ENCODE peak calls at places on chromosomes 5 and 9, in nine cellular contexts. U is fibroblast of mammary gland, J is psoas muscle, Z is body of pancreas, Y is cardiac muscle cell, D is AG04450, T is mesothelial cell of epicardium, L is foreskin keratinocyte, B is breast epithelium. S is an unnamed sample.

GRCh38 chr5:10173716-10174115 is 76.0 kb downstream of the ATPSCKMT start:
- DNase-seq in U (no peak), J (no peak), Z (no peak), Y (no peak), D (no peak), T (no peak), L (no peak), B (no peak), S (no peak)

GRCh38 chr9:84699897-84700395 is 30.4 kb downstream of the NTRK2 start:
- DNase-seq in U (no peak), J (no peak), Z (no peak), Y (no peak), D (no peak), T (no peak), L (no peak), B (no peak), S (no peak)

GRCh38 chr5:93017854-93018253 is 563.2 kb downstream of the NR2F1-AS1 start:
- DNase-seq in U (peak), J (no peak), Z (no peak), Y (no peak), D (peak), T (no peak), L (peak), B (no peak), S (peak)

GRCh38 chr9:27835746-27836145 is 262.5 kb upstream of the C9orf72 start:
- DNase-seq in U (no peak), J (no peak), Z (no peak), Y (no peak), D (no peak), T (no peak), L (no peak), B (no peak), S (no peak)

GRCh38 chr9:105146677-105147076 is 97.8 kb upstream of the SLC44A1 start:
- DNase-seq in U (no peak), J (no peak), Z (no peak), Y (no peak), D (no peak), T (no peak), L (no peak), B (no peak), S (no peak)

GRCh38 chr9:126296687-126297086 is 29.9 kb upstream of the MVB12B start:
- DNase-seq in U (no peak), J (no peak), Z (no peak), Y (no peak), D (no peak), T (no peak), L (no peak), B (no peak), S (no peak)

GRCh38 chr5:137758719-137759312 is 4.7 kb upstream of the HNRNPA0 start:
- DNase-seq in U (peak), J (no peak), Z (no peak), Y (no peak), D (no peak), T (no peak), L (peak), B (no peak), S (peak)

GRCh38 chr5:88952344-88952743 is 69.4 kb upstream of the MEF2C start:
- DNase-seq in U (peak), J (no peak), Z (no peak), Y (peak), D (peak), T (no peak), L (peak), B (no peak), S (peak)

GRCh38 chr9:136399176-136400037 is 563 bp downstream of the SNAPC4 start:
- DNase-seq in U (peak), J (peak), Z (no peak), Y (peak), D (no peak), T (peak), L (peak), B (no peak), S (peak)

GRCh38 chr5:151384106-151384505 is 36.7 kb upstream of the SLC36A2 start:
- DNase-seq in U (peak), J (no peak), Z (no peak), Y (no peak), D (no peak), T (no peak), L (peak), B (no peak), S (peak)

GRCh38 chr5:14908195-14908594 is 36.6 kb upstream of the ANKH start:
- DNase-seq in U (peak), J (no peak), Z (no peak), Y (peak), D (no peak), T (no peak), L (peak), B (no peak), S (peak)

GRCh38 chr5:180339583-180340183 is 13.5 kb downstream of the GFPT2 start:
- DNase-seq in U (peak), J (no peak), Z (no peak), Y (no peak), D (no peak), T (no peak), L (no peak), B (no peak), S (no peak)

GRCh38 chr9:120446681-120447080 is 133.3 kb downstream of the CDK5RAP2 start:
- DNase-seq in U (no peak), J (no peak), Z (no peak), Y (peak), D (no peak), T (no peak), L (no peak), B (no peak), S (no peak)

GRCh38 chr9:129968690-129969485 is 74.1 kb downstream of the FNBP1 start:
- DNase-seq in U (peak), J (no peak), Z (no peak), Y (no peak), D (peak), T (no peak), L (peak), B (no peak), S (peak)

GRCh38 chr5:59587489-59588337 is 305.8 kb downstream of the PDE4D start:
- DNase-seq in U (peak), J (peak), Z (peak), Y (peak), D (peak), T (peak), L (peak), B (no peak), S (peak)

GRCh38 chr5:177006265-177006972 is at the start of gene UIMC1:
- DNase-seq in U (peak), J (peak), Z (peak), Y (peak), D (peak), T (peak), L (peak), B (peak), S (peak)

GRCh38 chr5:132655821-132656773 is 1.9 kb upstream of the IL13 start:
- DNase-seq in U (peak), J (no peak), Z (no peak), Y (peak), D (no peak), T (no peak), L (no peak), B (no peak), S (no peak)

GRCh38 chr9:17905356-17906203 is 326.7 kb downstream of the SH3GL2 start:
- DNase-seq in U (no peak), J (no peak), Z (no peak), Y (no peak), D (no peak), T (no peak), L (no peak), B (no peak), S (no peak)

GRCh38 chr9:93081081-93081529 is 14.9 kb upstream of the CARD19 start:
- DNase-seq in U (peak), J (no peak), Z (no peak), Y (no peak), D (no peak), T (no peak), L (no peak), B (peak), S (no peak)

GRCh38 chr5:27906911-27907590 is 868.7 kb upstream of the CDH9 start:
- DNase-seq in U (no peak), J (no peak), Z (no peak), Y (no peak), D (no peak), T (no peak), L (peak), B (no peak), S (peak)

GRCh38 chr5:119742311-119742710 is 113.0 kb downstream of the FAM170A start:
- DNase-seq in U (peak), J (no peak), Z (no peak), Y (no peak), D (no peak), T (no peak), L (peak), B (no peak), S (peak)

GRCh38 chr5:10623305-10623910 is 59.5 kb downstream of the ANKRD33B start:
- DNase-seq in U (no peak), J (no peak), Z (no peak), Y (no peak), D (no peak), T (no peak), L (no peak), B (no peak), S (no peak)

GRCh38 chr5:149108651-149109280 is 32.5 kb upstream of the ABLIM3 start:
- DNase-seq in U (peak), J (no peak), Z (no peak), Y (no peak), D (no peak), T (no peak), L (no peak), B (no peak), S (no peak)

GRCh38 chr9:86202338-86202882 is 57.0 kb downstream of the C9orf153 start:
- DNase-seq in U (peak), J (no peak), Z (peak), Y (peak), D (peak), T (no peak), L (peak), B (no peak), S (peak)

GRCh38 chr5:74318985-74319563 is 321.5 kb downstream of the ENC1 start:
- DNase-seq in U (peak), J (no peak), Z (no peak), Y (no peak), D (no peak), T (no peak), L (peak), B (no peak), S (peak)

GRCh38 chr5:179306191-179307005 is 38.9 kb downstream of the ADAMTS2 start:
- DNase-seq in U (peak), J (no peak), Z (peak), Y (no peak), D (no peak), T (no peak), L (no peak), B (peak), S (no peak)

GRCh38 chr9:132011309-132011708 is 68.4 kb downstream of the MED27 start:
- DNase-seq in U (no peak), J (no peak), Z (no peak), Y (no peak), D (no peak), T (no peak), L (no peak), B (no peak), S (no peak)

GRCh38 chr5:82396871-82397514 is 118.8 kb upstream of the RPS23 start:
- DNase-seq in U (peak), J (peak), Z (peak), Y (peak), D (peak), T (peak), L (peak), B (peak), S (peak)

GRCh38 chr9:101457003-101457402 is 21.4 kb upstream of the ALDOB start:
- DNase-seq in U (no peak), J (no peak), Z (no peak), Y (peak), D (no peak), T (no peak), L (no peak), B (no peak), S (no peak)

GRCh38 chr5:127031147-127031862 is 947 bp upstream of the MARCHF3 start:
- DNase-seq in U (no peak), J (peak), Z (peak), Y (peak), D (no peak), T (no peak), L (no peak), B (no peak), S (no peak)

GRCh38 chr9:137534256-137535119 is 15.7 kb downstream of the PNPLA7 start:
- DNase-seq in U (peak), J (no peak), Z (peak), Y (peak), D (no peak), T (no peak), L (no peak), B (no peak), S (peak)

GRCh38 chr5:59356813-59357381 is 536.6 kb downstream of the PDE4D start:
- DNase-seq in U (no peak), J (peak), Z (no peak), Y (peak), D (no peak), T (no peak), L (no peak), B (no peak), S (no peak)

GRCh38 chr9:131361202-131361833 is 32.6 kb upstream of the PRRC2B start:
- DNase-seq in U (peak), J (no peak), Z (peak), Y (peak), D (no peak), T (no peak), L (peak), B (no peak), S (peak)

GRCh38 chr5:177290816-177291596 is 12.5 kb downstream of the RAB24 start:
- DNase-seq in U (no peak), J (no peak), Z (no peak), Y (no peak), D (no peak), T (no peak), L (no peak), B (no peak), S (no peak)

GRCh38 chr9:95008151-95008771 is 281.8 kb downstream of the AOPEP start:
- DNase-seq in U (no peak), J (peak), Z (no peak), Y (no peak), D (no peak), T (no peak), L (peak), B (no peak), S (peak)

GRCh38 chr5:76610196-76610595 is 13.0 kb downstream of the F2RL2 start:
- DNase-seq in U (no peak), J (no peak), Z (no peak), Y (no peak), D (no peak), T (no peak), L (no peak), B (no peak), S (no peak)

DNA sequence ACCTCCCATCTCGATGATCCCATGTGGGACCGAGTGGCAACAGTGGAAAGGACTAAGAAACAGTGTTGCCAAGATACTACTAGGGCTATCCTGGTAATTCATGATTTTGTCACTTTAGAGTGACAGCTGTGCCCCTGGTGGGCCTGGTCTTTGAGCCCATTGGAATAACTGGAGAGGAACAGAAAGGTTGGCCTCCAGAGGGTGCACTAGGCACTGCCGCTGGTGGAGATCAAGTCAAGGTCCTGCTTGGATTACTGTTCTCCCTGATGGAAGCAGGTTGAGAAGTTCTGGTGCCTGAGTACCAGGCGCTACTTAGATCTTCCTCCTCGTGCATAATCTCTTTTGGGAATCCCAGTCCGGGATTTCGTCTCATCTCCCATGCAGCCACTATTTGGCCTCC is 129.6 kb downstream of the SEC61B start:
- DNase-seq in U (no peak), J (no peak), Z (no peak), Y (no peak), D (no peak), T (no peak), L (no peak), B (no peak), S (no peak)
- TF ChIP-seq CTCF in U (no peak), J (no peak), Z (no peak), Y (no peak), D (no peak), T (no peak), L (no peak), B (no peak), S (no peak)

DNA sequence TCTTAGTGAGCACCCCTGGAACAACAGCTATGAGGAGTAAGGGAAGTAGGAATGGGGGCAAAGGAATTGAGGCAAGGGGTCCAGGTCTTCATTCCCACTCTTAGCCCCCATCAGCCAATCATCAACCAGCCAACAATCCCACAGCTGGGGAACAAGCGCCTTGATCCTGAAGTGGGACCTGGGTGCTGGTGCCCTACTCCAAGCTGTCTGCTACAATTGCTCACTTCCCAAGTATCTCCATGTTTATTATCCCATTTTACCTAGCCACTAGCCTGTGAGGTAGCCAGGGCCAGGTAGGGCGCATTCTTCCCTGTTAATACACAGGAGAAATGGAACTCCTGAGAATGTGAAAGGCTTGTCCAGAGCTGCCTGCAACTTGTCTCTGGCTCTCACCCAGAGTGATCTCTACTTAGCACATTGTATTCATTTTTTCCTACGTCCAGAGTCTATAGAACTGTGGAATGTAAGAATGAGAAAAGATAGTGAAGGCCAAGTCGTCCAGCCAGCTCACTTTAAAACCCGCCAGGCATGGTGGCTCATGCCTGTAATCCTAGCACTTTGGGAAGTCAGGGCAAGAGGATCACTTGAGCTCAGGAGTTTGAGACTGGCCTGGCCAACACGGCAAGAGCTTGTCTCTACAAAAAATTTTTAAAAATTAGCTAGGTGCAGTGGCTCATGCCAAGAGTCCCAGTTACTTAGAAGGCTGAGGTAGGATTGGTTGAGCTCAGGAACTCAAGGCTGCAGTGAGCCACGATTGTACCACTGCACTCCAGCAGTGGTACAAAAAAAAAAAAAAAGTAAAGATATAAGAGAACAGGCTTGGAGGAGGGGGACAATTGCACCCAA is 6.2 kb upstream of the DNAJC18 start:
- DNase-seq in U (peak), J (no peak), Z (no peak), Y (peak), D (peak), T (no peak), L (peak), B (no peak), S (peak)
- TF ChIP-seq CTCF in U (no peak), J (no peak), Z (no peak), Y (no peak), D (no peak), T (no peak), L (no peak), B (no peak), S (no peak)

GRCh38 chr9:128809831-128810230 is 8.5 kb upstream of the ENDOG start:
- DNase-seq in U (no peak), J (no peak), Z (no peak), Y (no peak), D (no peak), T (no peak), L (no peak), B (no peak), S (no peak)
- TF ChIP-seq CTCF in U (no peak), J (no peak), Z (no peak), Y (no peak), D (no peak), T (no peak), L (no peak), B (no peak), S (no peak)

GRCh38 chr9:98415782-98416181 is 160.3 kb upstream of the TBC1D2 start:
- DNase-seq in U (no peak), J (no peak), Z (no peak), Y (no peak), D (no peak), T (no peak), L (no peak), B (no peak), S (no peak)

GRCh38 chr9:98409637-98410173 is 154.3 kb upstream of the TBC1D2 start:
- DNase-seq in U (peak), J (no peak), Z (no peak), Y (no peak), D (no peak), T (no peak), L (no peak), B (no peak), S (no peak)

GRCh38 chr9:98406469-98406868 is 151.0 kb upstream of the TBC1D2 start:
- DNase-seq in U (no peak), J (no peak), Z (no peak), Y (no peak), D (no peak), T (no peak), L (no peak), B (no peak), S (no peak)

GRCh38 chr9:98411981-98412561 is 156.6 kb upstream of the TBC1D2 start:
- DNase-seq in U (no peak), J (no peak), Z (no peak), Y (no peak), D (no peak), T (no peak), L (no peak), B (no peak), S (no peak)

DNA sequence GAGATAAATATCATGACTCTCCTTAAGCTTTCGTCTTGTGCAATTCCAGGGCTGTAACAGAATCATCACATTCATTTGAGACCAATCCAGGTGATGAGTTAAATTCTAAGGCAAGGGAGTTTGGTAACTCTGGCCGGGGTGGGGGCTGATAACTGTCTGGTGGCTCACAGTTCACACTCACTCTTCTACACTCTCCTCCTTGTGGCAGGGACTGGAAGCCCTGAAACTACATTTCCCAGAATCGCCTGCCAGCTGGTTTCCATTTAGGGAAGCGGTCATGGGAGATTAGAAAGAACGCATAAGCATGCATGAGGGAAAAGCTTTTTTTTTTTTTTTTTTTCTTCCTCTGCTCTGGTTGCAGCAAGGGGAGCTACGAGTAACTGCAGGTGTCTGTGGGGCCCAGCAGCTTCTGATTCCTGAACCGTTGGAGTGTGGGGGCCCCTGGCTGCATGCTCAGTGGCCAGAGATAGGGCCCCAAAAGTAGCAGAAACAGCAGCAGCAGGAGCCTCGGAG is 154.8 kb upstream of the TBC1D2 start:
- DNase-seq in U (peak), J (no peak), Z (no peak), Y (peak), D (peak), T (no peak), L (peak), B (no peak), S (peak)
- TF ChIP-seq CTCF in U (peak), J (no peak), Z (peak), Y (peak), D (peak), T (no peak), L (peak), B (no peak), S (peak)

GRCh38 chr5:32487424-32487823 is 42.9 kb upstream of the ZFR start:
- DNase-seq in U (no peak), J (no peak), Z (no peak), Y (no peak), D (no peak), T (no peak), L (no peak), B (no peak), S (no peak)

GRCh38 chr5:32490972-32491557 is 46.5 kb upstream of the ZFR start:
- DNase-seq in U (no peak), J (no peak), Z (no peak), Y (no peak), D (no peak), T (no peak), L (no peak), B (no peak), S (no peak)

GRCh38 chr5:32487008-32487407 is 42.5 kb upstream of the ZFR start:
- DNase-seq in U (no peak), J (no peak), Z (no peak), Y (no peak), D (no peak), T (no peak), L (no peak), B (no peak), S (no peak)

GRCh38 chr5:32494827-32495226 is 50.3 kb upstream of the ZFR start:
- DNase-seq in U (no peak), J (no peak), Z (no peak), Y (no peak), D (no peak), T (no peak), L (no peak), B (no peak), S (no peak)

GRCh38 chr5:32489791-32490581 is 45.4 kb upstream of the ZFR start:
- DNase-seq in U (peak), J (peak), Z (peak), Y (peak), D (peak), T (peak), L (peak), B (peak), S (peak)
- TF ChIP-seq CTCF in U (peak), J (peak), Z (peak), Y (peak), D (peak), T (peak), L (peak), B (peak), S (peak)

GRCh38 chr9:1939926-1940368 is 75.2 kb upstream of the SMARCA2 start:
- DNase-seq in U (peak), J (no peak), Z (peak), Y (peak), D (no peak), T (no peak), L (peak), B (no peak), S (peak)
- TF ChIP-seq CTCF in U (peak), J (peak), Z (peak), Y (peak), D (peak), T (peak), L (peak), B (no peak), S (peak)